ENCODE peak calls at places on chromosome 20, in nine cellular contexts. One of them, this sample, is unnamed.

GRCh38 chr20:1127840-1128239 is 9.4 kb downstream of the PSMF1 start:
- DNase-seq in IMR-90: no peak
- DNase-seq in stimulated activated CD8-positive, alpha-beta memory T cell treated with anti-CD3 and anti-CD28 coated beads, Interleukin-15, amount 100 ng/mL, for 24 hours: no peak
- DNase-seq in caudate nucleus: no peak
- DNase-seq in AG20443: no peak
- DNase-seq in NCI-H146: no peak
- DNase-seq in activated T-helper 1 cell treated with anti-CD3 and anti-CD28 coated beads, Interleukin-2, amount 50 U/mL, for 16 hours: no peak
- DNase-seq in AG08396: no peak
- DNase-seq in activated T-cell treated with anti-CD3 and anti-CD28 coated beads for 1 hour: no peak
- DNase-seq in this sample: no peak

GRCh38 chr20:23050847-23051627 is 1.6 kb upstream of the THBD start:
- DNase-seq in IMR-90: peak
- DNase-seq in stimulated activated CD8-positive, alpha-beta memory T cell treated with anti-CD3 and anti-CD28 coated beads, Interleukin-15, amount 100 ng/mL, for 24 hours: no peak
- DNase-seq in caudate nucleus: no peak
- DNase-seq in AG20443: peak
- DNase-seq in NCI-H146: peak
- DNase-seq in activated T-helper 1 cell treated with anti-CD3 and anti-CD28 coated beads, Interleukin-2, amount 50 U/mL, for 16 hours: no peak
- DNase-seq in AG08396: peak
- DNase-seq in activated T-cell treated with anti-CD3 and anti-CD28 coated beads for 1 hour: no peak
- DNase-seq in this sample: peak

GRCh38 chr20:59004493-59004762 is 2.6 kb downstream of the CTSZ start:
- DNase-seq in IMR-90: no peak
- DNase-seq in stimulated activated CD8-positive, alpha-beta memory T cell treated with anti-CD3 and anti-CD28 coated beads, Interleukin-15, amount 100 ng/mL, for 24 hours: no peak
- DNase-seq in caudate nucleus: no peak
- DNase-seq in AG20443: no peak
- DNase-seq in NCI-H146: no peak
- DNase-seq in activated T-helper 1 cell treated with anti-CD3 and anti-CD28 coated beads, Interleukin-2, amount 50 U/mL, for 16 hours: peak
- DNase-seq in AG08396: no peak
- DNase-seq in activated T-cell treated with anti-CD3 and anti-CD28 coated beads for 1 hour: peak
- DNase-seq in this sample: no peak

GRCh38 chr20:51500936-51501335 is 41.6 kb downstream of the NFATC2 start:
- DNase-seq in IMR-90: no peak
- DNase-seq in stimulated activated CD8-positive, alpha-beta memory T cell treated with anti-CD3 and anti-CD28 coated beads, Interleukin-15, amount 100 ng/mL, for 24 hours: no peak
- DNase-seq in caudate nucleus: no peak
- DNase-seq in AG20443: no peak
- DNase-seq in NCI-H146: no peak
- DNase-seq in activated T-helper 1 cell treated with anti-CD3 and anti-CD28 coated beads, Interleukin-2, amount 50 U/mL, for 16 hours: peak
- DNase-seq in AG08396: no peak
- DNase-seq in activated T-cell treated with anti-CD3 and anti-CD28 coated beads for 1 hour: no peak
- DNase-seq in this sample: no peak

GRCh38 chr20:31587545-31588389 is 17.3 kb upstream of the ID1 start:
- DNase-seq in IMR-90: no peak
- DNase-seq in stimulated activated CD8-positive, alpha-beta memory T cell treated with anti-CD3 and anti-CD28 coated beads, Interleukin-15, amount 100 ng/mL, for 24 hours: no peak
- DNase-seq in caudate nucleus: no peak
- DNase-seq in AG20443: peak
- DNase-seq in NCI-H146: peak
- DNase-seq in activated T-helper 1 cell treated with anti-CD3 and anti-CD28 coated beads, Interleukin-2, amount 50 U/mL, for 16 hours: no peak
- DNase-seq in AG08396: peak
- DNase-seq in activated T-cell treated with anti-CD3 and anti-CD28 coated beads for 1 hour: no peak
- DNase-seq in this sample: no peak

GRCh38 chr20:47136782-47137181 is 219.7 kb downstream of the ZMYND8 start:
- DNase-seq in IMR-90: no peak
- DNase-seq in stimulated activated CD8-positive, alpha-beta memory T cell treated with anti-CD3 and anti-CD28 coated beads, Interleukin-15, amount 100 ng/mL, for 24 hours: no peak
- DNase-seq in caudate nucleus: no peak
- DNase-seq in AG20443: no peak
- DNase-seq in NCI-H146: no peak
- DNase-seq in activated T-helper 1 cell treated with anti-CD3 and anti-CD28 coated beads, Interleukin-2, amount 50 U/mL, for 16 hours: no peak
- DNase-seq in AG08396: no peak
- DNase-seq in activated T-cell treated with anti-CD3 and anti-CD28 coated beads for 1 hour: no peak
- DNase-seq in this sample: no peak

GRCh38 chr20:23103284-23104018 is 17.3 kb upstream of the CD93 start:
- DNase-seq in IMR-90: no peak
- DNase-seq in stimulated activated CD8-positive, alpha-beta memory T cell treated with anti-CD3 and anti-CD28 coated beads, Interleukin-15, amount 100 ng/mL, for 24 hours: no peak
- DNase-seq in caudate nucleus: no peak
- DNase-seq in AG20443: no peak
- DNase-seq in NCI-H146: no peak
- DNase-seq in activated T-helper 1 cell treated with anti-CD3 and anti-CD28 coated beads, Interleukin-2, amount 50 U/mL, for 16 hours: no peak
- DNase-seq in AG08396: no peak
- DNase-seq in activated T-cell treated with anti-CD3 and anti-CD28 coated beads for 1 hour: no peak
- DNase-seq in this sample: no peak

GRCh38 chr20:57166568-57167291 is 99.7 kb downstream of the BMP7 start:
- DNase-seq in IMR-90: no peak
- DNase-seq in stimulated activated CD8-positive, alpha-beta memory T cell treated with anti-CD3 and anti-CD28 coated beads, Interleukin-15, amount 100 ng/mL, for 24 hours: no peak
- DNase-seq in caudate nucleus: no peak
- DNase-seq in AG20443: no peak
- DNase-seq in NCI-H146: no peak
- DNase-seq in activated T-helper 1 cell treated with anti-CD3 and anti-CD28 coated beads, Interleukin-2, amount 50 U/mL, for 16 hours: no peak
- DNase-seq in AG08396: no peak
- DNase-seq in activated T-cell treated with anti-CD3 and anti-CD28 coated beads for 1 hour: no peak
- DNase-seq in this sample: no peak

GRCh38 chr20:10414982-10415650 is 18.9 kb downstream of the MKKS start:
- DNase-seq in IMR-90: no peak
- DNase-seq in stimulated activated CD8-positive, alpha-beta memory T cell treated with anti-CD3 and anti-CD28 coated beads, Interleukin-15, amount 100 ng/mL, for 24 hours: no peak
- DNase-seq in caudate nucleus: no peak
- DNase-seq in AG20443: peak
- DNase-seq in NCI-H146: peak
- DNase-seq in activated T-helper 1 cell treated with anti-CD3 and anti-CD28 coated beads, Interleukin-2, amount 50 U/mL, for 16 hours: no peak
- DNase-seq in AG08396: no peak
- DNase-seq in activated T-cell treated with anti-CD3 and anti-CD28 coated beads for 1 hour: no peak
- DNase-seq in this sample: no peak

GRCh38 chr20:21046413-21047070 is 59.6 kb downstream of the LINC00237 start:
- DNase-seq in IMR-90: no peak
- DNase-seq in stimulated activated CD8-positive, alpha-beta memory T cell treated with anti-CD3 and anti-CD28 coated beads, Interleukin-15, amount 100 ng/mL, for 24 hours: no peak
- DNase-seq in caudate nucleus: no peak
- DNase-seq in AG20443: no peak
- DNase-seq in NCI-H146: peak
- DNase-seq in activated T-helper 1 cell treated with anti-CD3 and anti-CD28 coated beads, Interleukin-2, amount 50 U/mL, for 16 hours: no peak
- DNase-seq in AG08396: no peak
- DNase-seq in activated T-cell treated with anti-CD3 and anti-CD28 coated beads for 1 hour: no peak
- DNase-seq in this sample: no peak

GRCh38 chr20:38498909-38499308 is 26.3 kb downstream of the RALGAPB start:
- DNase-seq in IMR-90: peak
- DNase-seq in stimulated activated CD8-positive, alpha-beta memory T cell treated with anti-CD3 and anti-CD28 coated beads, Interleukin-15, amount 100 ng/mL, for 24 hours: no peak
- DNase-seq in caudate nucleus: no peak
- DNase-seq in AG20443: no peak
- DNase-seq in NCI-H146: no peak
- DNase-seq in activated T-helper 1 cell treated with anti-CD3 and anti-CD28 coated beads, Interleukin-2, amount 50 U/mL, for 16 hours: no peak
- DNase-seq in AG08396: peak
- DNase-seq in activated T-cell treated with anti-CD3 and anti-CD28 coated beads for 1 hour: no peak
- DNase-seq in this sample: no peak

GRCh38 chr20:59671661-59672471 is 67.5 kb downstream of the PHACTR3 start:
- DNase-seq in IMR-90: no peak
- DNase-seq in stimulated activated CD8-positive, alpha-beta memory T cell treated with anti-CD3 and anti-CD28 coated beads, Interleukin-15, amount 100 ng/mL, for 24 hours: no peak
- DNase-seq in caudate nucleus: no peak
- DNase-seq in AG20443: no peak
- DNase-seq in NCI-H146: no peak
- DNase-seq in activated T-helper 1 cell treated with anti-CD3 and anti-CD28 coated beads, Interleukin-2, amount 50 U/mL, for 16 hours: no peak
- DNase-seq in AG08396: no peak
- DNase-seq in activated T-cell treated with anti-CD3 and anti-CD28 coated beads for 1 hour: no peak
- DNase-seq in this sample: no peak

GRCh38 chr20:52996726-52997125 is 24.6 kb downstream of the TSHZ2 start:
- DNase-seq in IMR-90: no peak
- DNase-seq in stimulated activated CD8-positive, alpha-beta memory T cell treated with anti-CD3 and anti-CD28 coated beads, Interleukin-15, amount 100 ng/mL, for 24 hours: no peak
- DNase-seq in caudate nucleus: no peak
- DNase-seq in AG20443: no peak
- DNase-seq in NCI-H146: peak
- DNase-seq in activated T-helper 1 cell treated with anti-CD3 and anti-CD28 coated beads, Interleukin-2, amount 50 U/mL, for 16 hours: no peak
- DNase-seq in AG08396: no peak
- DNase-seq in activated T-cell treated with anti-CD3 and anti-CD28 coated beads for 1 hour: no peak
- DNase-seq in this sample: no peak